ENCODE peak calls at places on chromosomes 3 and 15, in seven cellular contexts. I is GM12865, U is colonic mucosa, D is heart right ventricle, E is epithelial cell of proximal tubule, Y is fibroblast of lung, Q is tibial artery. L is an unnamed sample.

GRCh38 chr3:50299929-50300680 is 900 bp upstream of the HYAL3 start:
- DNase-seq in U (peak; percentile 36), Y (no peak), Q (peak; percentile 77), I (peak; percentile 45), E (no peak), D (no peak), L (no peak)

GRCh38 chr3:160704006-160704405 is 27.0 kb downstream of the ARL14 start:
- DNase-seq in E (no peak), Q (no peak), U (no peak), D (no peak), Y (no peak), I (no peak), L (no peak)

GRCh38 chr3:195129644-195130492 is 141.1 kb downstream of the XXYLT1 start:
- DNase-seq in E (no peak), Y (no peak), U (no peak), Q (no peak), I (peak; percentile 98), D (no peak), L (no peak)

GRCh38 chr3:63895422-63896189 is 16.6 kb downstream of the SCAANT1 start:
- DNase-seq in Y (no peak), E (no peak), D (no peak), I (no peak), U (no peak), Q (no peak), L (no peak)

GRCh38 chr3:141422961-141423582 is 54.8 kb downstream of the ZBTB38 start:
- DNase-seq in D (no peak), E (no peak), Q (no peak), I (no peak), Y (no peak), U (no peak), L (no peak)

GRCh38 chr3:45968706-45969105 is 25.4 kb downstream of the CXCR6 start:
- DNase-seq in D (no peak), Q (no peak), U (no peak), E (no peak), I (no peak), Y (peak; percentile 55), L (no peak)

GRCh38 chr3:23767546-23767945 is 38.2 kb upstream of the UBE2E1 start:
- DNase-seq in E (no peak), U (no peak), Y (no peak), I (peak; percentile 29), D (no peak), Q (no peak), L (no peak)

GRCh38 chr3:154122096-154122911 is 1.1 kb downstream of the ARHGEF26 start:
- DNase-seq in U (no peak), Y (no peak), Q (peak; percentile 67), I (no peak), E (no peak), D (no peak), L (peak; percentile 71)

GRCh38 chr3:175606650-175607318 is 747.6 kb downstream of the NAALADL2 start:
- DNase-seq in D (no peak), E (no peak), U (no peak), I (no peak), Q (no peak), Y (peak; percentile 3), L (no peak)

GRCh38 chr15:70362911-70363310 is 265.2 kb upstream of the TLE3 start:
- DNase-seq in Y (peak; percentile 43), D (no peak), E (no peak), Q (peak; percentile 63), U (no peak), I (peak; percentile 13), L (no peak)

GRCh38 chr15:40695469-40695910 is 516 bp downstream of the RAD51 start:
- DNase-seq in E (no peak), I (no peak), Q (no peak), U (peak; percentile 40), Y (peak; percentile 14), D (no peak), L (peak; percentile 80)

GRCh38 chr15:68700395-68701123 is 120.1 kb downstream of the ANP32A start:
- DNase-seq in D (peak; percentile 81), Y (peak; percentile 66), U (peak; percentile 26), I (no peak), Q (peak; percentile 85), E (no peak), L (peak; percentile 81)

GRCh38 chr15:70269991-70270751 is 172.5 kb upstream of the TLE3 start:
- DNase-seq in Y (no peak), D (peak; percentile 74), Q (no peak), U (no peak), I (no peak), E (no peak), L (peak; percentile 80)

GRCh38 chr3:171132873-171133272 is 106.4 kb upstream of the SLC2A2 start:
- DNase-seq in U (no peak), I (no peak), E (peak; percentile 48), D (no peak), Q (no peak), Y (peak; percentile 65), L (no peak)

GRCh38 chr15:93570571-93570970 is 481.6 kb upstream of the RGMA start:
- DNase-seq in Q (no peak), I (no peak), Y (no peak), E (no peak), U (no peak), D (no peak), L (no peak)

GRCh38 chr3:63561879-63562278 is 90.6 kb upstream of the SNTN start:
- DNase-seq in E (no peak), D (no peak), Q (no peak), Y (no peak), U (no peak), I (no peak), L (no peak)

GRCh38 chr15:51768018-51768417 is 16.6 kb downstream of the TMOD2 start:
- DNase-seq in Y (no peak), I (no peak), U (no peak), D (no peak), Q (no peak), E (no peak), L (no peak)

GRCh38 chr15:90059208-90059985 is 42.9 kb downstream of the IDH2 start:
- DNase-seq in Q (peak; percentile 86), D (peak; percentile 75), Y (no peak), U (peak; percentile 83), E (no peak), I (peak; percentile 98), L (peak; percentile 87)

GRCh38 chr3:126418661-126419131 is 24.0 kb downstream of the CFAP100 start:
- DNase-seq in E (no peak), U (no peak), Y (no peak), Q (peak; percentile 41), D (no peak), I (no peak), L (no peak)

GRCh38 chr15:56428821-56429458 is 36.0 kb downstream of the MNS1 start:
- DNase-seq in Y (peak; percentile 58), I (peak; percentile 43), Q (no peak), E (no peak), U (no peak), D (no peak), L (no peak)

GRCh38 chr15:86201313-86202008 is 121.8 kb downstream of the AGBL1 start:
- DNase-seq in Q (no peak), I (no peak), Y (no peak), U (no peak), E (no peak), D (no peak), L (no peak)

GRCh38 chr3:128052831-128053419 is 688 bp downstream of the SEC61A1 start:
- DNase-seq in D (no peak), U (no peak), E (no peak), Y (peak; percentile 28), I (no peak), Q (no peak), L (no peak)

GRCh38 chr3:174125267-174125844 is 727.8 kb downstream of the NLGN1 start:
- DNase-seq in D (peak; percentile 5), E (no peak), I (no peak), Y (peak; percentile 56), U (no peak), Q (no peak), L (no peak)

GRCh38 chr3:155934215-155934614 is 63.8 kb downstream of the GMPS start:
- DNase-seq in Q (no peak), I (no peak), U (no peak), Y (peak; percentile 12), E (no peak), D (peak; percentile 40), L (no peak)

GRCh38 chr15:25706176-25706970 is 156.8 kb downstream of the ATP10A start:
- DNase-seq in U (no peak), Y (no peak), Q (peak; percentile 48), I (no peak), E (no peak), D (no peak), L (no peak)

GRCh38 chr15:65192016-65192415 is 6.9 kb upstream of the CLPX start:
- DNase-seq in E (no peak), Q (no peak), Y (peak; percentile 12), I (peak; percentile 32), D (no peak), U (no peak), L (no peak)

GRCh38 chr15:26889298-26889898 is 22.5 kb downstream of the GABRA5 start:
- DNase-seq in Q (no peak), E (no peak), U (peak; percentile 51), D (peak; percentile 30), I (peak; percentile 77), Y (peak; percentile 81), L (no peak)

GRCh38 chr3:58025824-58026579 is 17.8 kb downstream of the FLNB start:
- DNase-seq in E (no peak), Y (no peak), I (no peak), Q (no peak), U (peak; percentile 59), D (no peak), L (peak; percentile 73)

GRCh38 chr3:108835101-108835500 is 12.5 kb downstream of the TRAT1 start:
- DNase-seq in D (no peak), U (no peak), Y (no peak), I (no peak), Q (no peak), E (no peak), L (no peak)

GRCh38 chr3:8503871-8504610 is 2.4 kb downstream of the LMCD1 start:
- DNase-seq in I (peak; percentile 51), D (no peak), E (no peak), Y (no peak), U (no peak), Q (no peak), L (no peak)
- TF ChIP-seq CTCF in I (no peak), D (no peak), E (peak; percentile 16), Y (no peak), U (no peak), Q (no peak), L (no peak)

DNA sequence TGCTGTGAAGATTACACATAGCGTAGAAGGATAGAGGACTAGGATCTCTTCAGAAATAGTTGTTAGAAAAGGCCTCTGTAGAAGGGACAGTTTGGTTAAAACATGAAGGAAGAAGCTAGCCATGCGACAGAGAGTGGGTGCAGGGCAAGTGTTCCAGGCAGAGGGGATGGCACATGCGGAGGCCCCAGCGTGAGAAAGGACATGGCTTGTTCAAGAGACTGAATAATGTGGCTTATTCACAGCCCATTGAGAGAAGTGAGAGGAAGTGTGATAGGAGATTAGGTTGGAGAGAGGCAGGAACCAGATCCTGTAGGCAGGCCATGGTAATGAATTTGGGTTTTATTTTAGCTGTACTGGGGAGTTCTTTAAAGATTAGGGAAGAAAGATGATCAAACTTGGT is 56.4 kb downstream of the NEO1 start:
- DNase-seq in E (no peak), D (no peak), U (no peak), I (no peak), Q (no peak), Y (no peak), L (no peak)
- TF ChIP-seq CTCF in E (no peak), D (no peak), U (no peak), I (no peak), Q (no peak), Y (no peak), L (no peak)

GRCh38 chr15:67622110-67622509 is 79.6 kb downstream of the MAP2K5 start:
- DNase-seq in Y (no peak), D (no peak), U (no peak), I (no peak), E (no peak), Q (no peak), L (no peak)
- TF ChIP-seq CTCF in Y (no peak), D (no peak), U (no peak), I (no peak), E (no peak), Q (no peak), L (no peak)

GRCh38 chr3:22671848-22672247 is 531.3 kb upstream of the UBE2E2 start:
- DNase-seq in I (no peak), D (no peak), U (no peak), E (no peak), Y (no peak), Q (no peak), L (no peak)
- TF ChIP-seq CTCF in I (no peak), D (no peak), U (no peak), E (no peak), Y (no peak), Q (no peak), L (no peak)